ENCODE peak calls at places on chromosomes 7 and 10, in ten cellular contexts. T, S, A, L, K, R, V, H, E and J are unnamed samples.

GRCh38 chr10:29150010-29150409 is 138.9 kb upstream of the LYZL1 start:
- DNase-seq in T (no peak), S (no peak), A (no peak), L (no peak), K (peak), R (no peak), V (no peak), H (no peak), E (peak), J (no peak)

GRCh38 chr10:75067272-75067671 is 44.2 kb upstream of the SAMD8 start:
- DNase-seq in T (no peak), S (no peak), A (no peak), L (no peak), K (no peak), R (no peak), V (no peak), H (no peak), E (no peak), J (no peak)

GRCh38 chr10:14397069-14397468 is 66.3 kb upstream of the FRMD4A start:
- DNase-seq in T (peak), S (no peak), A (peak), L (no peak), K (peak), R (no peak), V (no peak), H (no peak), E (no peak), J (no peak)

GRCh38 chr7:13540429-13540828 is 449.0 kb downstream of the ETV1 start:
- DNase-seq in T (peak), S (no peak), A (peak), L (no peak), K (peak), R (no peak), V (no peak), H (no peak), E (no peak), J (no peak)

GRCh38 chr10:18607979-18608378 is 43.4 kb downstream of the NSUN6 start:
- DNase-seq in T (no peak), S (no peak), A (peak), L (no peak), K (no peak), R (no peak), V (no peak), H (no peak), E (no peak), J (no peak)

GRCh38 chr10:103145860-103146466 is 47.1 kb downstream of the NT5C2 start:
- DNase-seq in T (peak), S (no peak), A (peak), L (no peak), K (peak), R (no peak), V (no peak), H (peak), E (peak), J (peak)

GRCh38 chr7:139657749-139658148 is 120.0 kb downstream of the HIPK2 start:
- DNase-seq in T (no peak), S (no peak), A (no peak), L (no peak), K (no peak), R (no peak), V (no peak), H (no peak), E (no peak), J (no peak)

GRCh38 chr10:132967540-132967939 is 25.2 kb upstream of the CFAP46 start:
- DNase-seq in T (no peak), S (no peak), A (no peak), L (no peak), K (no peak), R (no peak), V (no peak), H (no peak), E (no peak), J (no peak)

GRCh38 chr7:46291064-46291463 is 370.0 kb upstream of the IGFBP3 start:
- DNase-seq in T (no peak), S (no peak), A (peak), L (peak), K (peak), R (no peak), V (peak), H (no peak), E (no peak), J (peak)

GRCh38 chr7:16744518-16745250 is 8.9 kb upstream of the TSPAN13 start:
- DNase-seq in T (no peak), S (no peak), A (no peak), L (no peak), K (no peak), R (no peak), V (no peak), H (no peak), E (no peak), J (no peak)

GRCh38 chr7:363626-364025 is 73.7 kb downstream of the FOXL3 start:
- DNase-seq in T (no peak), S (no peak), A (no peak), L (no peak), K (no peak), R (no peak), V (no peak), H (no peak), E (peak), J (no peak)

GRCh38 chr10:123563581-123563855 is 102.6 kb upstream of the GPR26 start:
- DNase-seq in T (no peak), S (no peak), A (no peak), L (no peak), K (no peak), R (no peak), V (no peak), H (no peak), E (no peak), J (peak)

GRCh38 chr10:116654816-116655215 is 34.1 kb downstream of the PNLIPRP2 start:
- DNase-seq in T (no peak), S (peak), A (no peak), L (no peak), K (no peak), R (no peak), V (no peak), H (no peak), E (no peak), J (no peak)
- TF ChIP-seq CTCF in T (peak), S (no peak), A (peak), L (peak), K (peak), R (no peak), V (no peak), H (peak), E (peak), J (peak)

GRCh38 chr10:110649652-110650264 is 5.6 kb downstream of the RBM20 start:
- DNase-seq in T (no peak), S (peak), A (no peak), L (no peak), K (no peak), R (no peak), V (no peak), H (no peak), E (no peak), J (no peak)

GRCh38 chr10:110651044-110651958 is 7.2 kb downstream of the RBM20 start:
- DNase-seq in T (peak), S (peak), A (peak), L (peak), K (no peak), R (no peak), V (peak), H (no peak), E (no peak), J (no peak)

GRCh38 chr10:110650265-110650668 is 6.1 kb downstream of the RBM20 start:
- DNase-seq in T (no peak), S (peak), A (no peak), L (no peak), K (no peak), R (no peak), V (no peak), H (no peak), E (no peak), J (no peak)

GRCh38 chr10:110647136-110647430 is 2.9 kb downstream of the RBM20 start:
- DNase-seq in T (no peak), S (no peak), A (no peak), L (no peak), K (no peak), R (no peak), V (no peak), H (no peak), E (no peak), J (no peak)

GRCh38 chr10:110648743-110649651 is 4.9 kb downstream of the RBM20 start:
- DNase-seq in T (no peak), S (no peak), A (no peak), L (no peak), K (no peak), R (no peak), V (no peak), H (no peak), E (no peak), J (no peak)
- TF ChIP-seq CTCF in T (peak), S (no peak), A (no peak), L (no peak), K (no peak), R (no peak), V (no peak), H (no peak), E (no peak), J (no peak)

DNA sequence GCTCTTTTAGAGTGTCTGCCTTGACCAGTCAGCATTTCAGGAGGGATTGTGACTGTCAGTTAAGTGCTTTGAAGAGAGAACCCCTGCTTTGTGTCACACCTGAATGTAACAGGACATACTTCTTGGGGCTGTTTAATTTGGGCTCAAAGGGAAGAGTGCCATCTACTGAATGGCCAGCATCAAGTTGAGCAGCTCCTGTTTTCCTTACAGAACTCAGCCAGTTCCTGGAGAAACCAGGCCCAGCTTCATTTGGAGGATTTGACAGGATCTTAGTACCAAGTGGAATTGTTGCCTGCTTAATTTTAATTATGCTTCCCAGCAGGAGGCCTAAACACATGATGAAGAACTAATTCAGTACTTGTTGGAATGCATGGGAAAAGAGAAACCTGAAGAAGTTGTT is 8.3 kb downstream of the ADD3 start:
- DNase-seq in T (no peak), S (no peak), A (no peak), L (no peak), K (no peak), R (no peak), V (no peak), H (no peak), E (no peak), J (no peak)
- TF ChIP-seq CTCF in T (peak), S (no peak), A (peak), L (peak), K (peak), R (peak), V (peak), H (peak), E (peak), J (no peak)

GRCh38 chr7:36415104-36415503 is 25.4 kb downstream of the ANLN start:
- DNase-seq in T (no peak), S (no peak), A (no peak), L (no peak), K (no peak), R (no peak), V (no peak), H (no peak), E (no peak), J (no peak)
- TF ChIP-seq CTCF in T (no peak), S (no peak), A (no peak), L (no peak), K (no peak), R (no peak), V (no peak), H (no peak), E (no peak), J (no peak)